ENCODE peak calls at places on chromosome 20, in four cellular contexts. One of them, this sample, is unnamed.

GRCh38 chr20:57619053-57619831 is 984 bp downstream of the ZBP1 start:
- DNase-seq in Panc1: no peak
- DNase-seq in pancreas: no peak
- DNase-seq in right lobe of liver: peak
- DNase-seq in this sample: no peak

GRCh38 chr20:37511605-37512275 is 9.3 kb upstream of the NNAT start:
- DNase-seq in Panc1: no peak
- DNase-seq in pancreas: no peak
- DNase-seq in right lobe of liver: no peak
- DNase-seq in this sample: no peak

GRCh38 chr20:62238569-62239277 is 402 bp downstream of the OSBPL2 start:
- DNase-seq in Panc1: no peak
- DNase-seq in pancreas: no peak
- DNase-seq in right lobe of liver: peak
- DNase-seq in this sample: no peak

GRCh38 chr20:24668791-24669190 is 199.4 kb downstream of the SYNDIG1 start:
- DNase-seq in Panc1: no peak
- DNase-seq in pancreas: no peak
- DNase-seq in right lobe of liver: no peak
- DNase-seq in this sample: peak

GRCh38 chr20:12573428-12573827 is 435.3 kb upstream of the SPTLC3 start:
- DNase-seq in Panc1: no peak
- DNase-seq in pancreas: no peak
- DNase-seq in right lobe of liver: no peak
- DNase-seq in this sample: no peak

GRCh38 chr20:57659789-57660509 is 39.7 kb upstream of the ZBP1 start:
- DNase-seq in Panc1: no peak
- DNase-seq in pancreas: peak
- DNase-seq in right lobe of liver: no peak
- DNase-seq in this sample: peak

GRCh38 chr20:5039255-5039657 is 37.9 kb upstream of the SLC23A2 start:
- DNase-seq in Panc1: no peak
- DNase-seq in pancreas: no peak
- DNase-seq in right lobe of liver: no peak
- DNase-seq in this sample: no peak

GRCh38 chr20:58850693-58851174 is at the start of gene GNAS-AS1:
- DNase-seq in Panc1: no peak
- DNase-seq in pancreas: peak
- DNase-seq in right lobe of liver: peak
- DNase-seq in this sample: peak

GRCh38 chr20:37913563-37914366 is 10.8 kb downstream of the VSTM2L start:
- DNase-seq in Panc1: no peak
- DNase-seq in pancreas: no peak
- DNase-seq in right lobe of liver: no peak
- DNase-seq in this sample: no peak

GRCh38 chr20:62740286-62741141 is 31.9 kb downstream of the NTSR1 start:
- DNase-seq in Panc1: peak
- DNase-seq in pancreas: peak
- DNase-seq in right lobe of liver: peak
- DNase-seq in this sample: peak

GRCh38 chr20:34943808-34944568 is 11.6 kb downstream of the GSS start:
- DNase-seq in Panc1: no peak
- DNase-seq in pancreas: no peak
- DNase-seq in right lobe of liver: no peak
- DNase-seq in this sample: no peak

GRCh38 chr20:41165001-41165882 is 27.9 kb downstream of the PLCG1 start:
- DNase-seq in Panc1: no peak
- DNase-seq in pancreas: peak
- DNase-seq in right lobe of liver: no peak
- DNase-seq in this sample: peak

GRCh38 chr20:15528386-15529111 is 1044.7 kb downstream of the KIF16B start:
- DNase-seq in Panc1: no peak
- DNase-seq in pancreas: no peak
- DNase-seq in right lobe of liver: no peak
- DNase-seq in this sample: no peak

GRCh38 chr20:8756410-8756809 is 312.5 kb upstream of the PLCB4 start:
- DNase-seq in Panc1: no peak
- DNase-seq in pancreas: no peak
- DNase-seq in right lobe of liver: no peak
- DNase-seq in this sample: no peak

GRCh38 chr20:5933802-5934436 is 16.4 kb downstream of the TRMT6 start:
- DNase-seq in Panc1: peak
- DNase-seq in pancreas: no peak
- DNase-seq in right lobe of liver: no peak
- DNase-seq in this sample: no peak

GRCh38 chr20:58816957-58817651 is 33.6 kb downstream of the GNAS-AS1 start:
- DNase-seq in Panc1: no peak
- DNase-seq in pancreas: no peak
- DNase-seq in right lobe of liver: no peak
- DNase-seq in this sample: no peak

GRCh38 chr20:35985789-35986188 is 17.4 kb downstream of the CNBD2 start:
- DNase-seq in Panc1: no peak
- DNase-seq in pancreas: no peak
- DNase-seq in right lobe of liver: no peak
- DNase-seq in this sample: no peak

GRCh38 chr20:14481863-14482262 is 144.5 kb upstream of the FLRT3 start:
- DNase-seq in Panc1: no peak
- DNase-seq in pancreas: no peak
- DNase-seq in right lobe of liver: no peak
- DNase-seq in this sample: no peak

GRCh38 chr20:18856873-18857272 is 43.3 kb downstream of the SCP2D1 start:
- DNase-seq in Panc1: no peak
- DNase-seq in pancreas: no peak
- DNase-seq in right lobe of liver: no peak
- DNase-seq in this sample: no peak

DNA sequence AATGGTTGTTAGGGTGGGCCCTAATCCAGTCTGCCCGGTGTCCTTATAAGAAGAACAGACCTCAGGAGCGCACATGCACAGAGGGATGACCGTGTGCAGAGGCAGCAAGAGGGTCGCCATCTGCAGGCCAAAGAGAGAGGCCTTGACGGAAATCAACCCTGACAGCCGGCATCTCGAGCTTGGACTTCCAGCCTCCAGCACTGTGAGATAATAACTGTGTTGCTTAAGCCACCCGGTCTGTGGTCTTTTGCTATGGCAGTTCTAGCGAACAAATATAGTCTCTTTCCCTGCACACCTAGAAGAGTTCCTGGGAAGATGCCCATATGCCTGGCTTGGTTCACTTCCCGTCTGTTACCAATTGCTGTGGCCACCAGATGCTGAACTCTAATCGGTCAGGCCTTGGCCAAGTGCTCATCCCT is 35.3 kb upstream of the PTGIS start:
- DNase-seq in Panc1: no peak
- DNase-seq in pancreas: no peak
- DNase-seq in right lobe of liver: no peak
- DNase-seq in this sample: no peak
- TF ChIP-seq CTCF in Panc1: peak
- TF ChIP-seq CTCF in pancreas: no peak
- TF ChIP-seq CTCF in right lobe of liver: peak
- TF ChIP-seq CTCF in this sample: peak

GRCh38 chr20:22303523-22303922 is 280.8 kb downstream of the FOXA2 start:
- DNase-seq in Panc1: no peak
- DNase-seq in pancreas: no peak
- DNase-seq in right lobe of liver: no peak
- DNase-seq in this sample: no peak
- TF ChIP-seq CTCF in Panc1: peak
- TF ChIP-seq CTCF in pancreas: no peak
- TF ChIP-seq CTCF in right lobe of liver: peak
- TF ChIP-seq CTCF in this sample: no peak

GRCh38 chr20:54726687-54727086 is 251.3 kb downstream of the DOK5 start:
- DNase-seq in Panc1: no peak
- DNase-seq in pancreas: no peak
- DNase-seq in right lobe of liver: no peak
- DNase-seq in this sample: no peak
- TF ChIP-seq CTCF in Panc1: peak
- TF ChIP-seq CTCF in pancreas: peak
- TF ChIP-seq CTCF in right lobe of liver: no peak
- TF ChIP-seq CTCF in this sample: no peak

DNA sequence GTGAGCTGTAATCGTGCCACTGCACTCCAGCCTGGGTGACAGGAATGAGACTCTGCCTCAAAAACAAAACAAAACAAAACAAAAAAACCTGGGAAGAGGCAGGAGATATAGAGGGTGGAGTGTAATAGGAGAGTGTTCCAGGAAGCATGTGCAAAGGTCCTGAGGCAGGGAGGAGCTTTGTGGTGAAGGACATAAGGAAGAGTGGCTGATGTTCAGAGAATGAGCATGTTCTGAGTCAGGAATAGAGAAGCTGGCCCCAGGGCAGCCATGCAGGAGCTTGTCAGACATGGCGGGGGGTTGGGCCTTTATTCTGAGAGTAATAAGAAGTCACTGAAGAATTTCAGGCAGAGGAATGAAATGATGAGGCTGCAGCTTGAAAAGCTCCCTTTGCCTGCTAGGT is 337.0 kb downstream of the CDH26 start:
- DNase-seq in Panc1: no peak
- DNase-seq in pancreas: no peak
- DNase-seq in right lobe of liver: no peak
- DNase-seq in this sample: no peak
- TF ChIP-seq CTCF in Panc1: no peak
- TF ChIP-seq CTCF in pancreas: no peak
- TF ChIP-seq CTCF in right lobe of liver: no peak
- TF ChIP-seq CTCF in this sample: no peak

GRCh38 chr20:51545515-51545914 is 3.0 kb upstream of the NFATC2 start:
- DNase-seq in Panc1: no peak
- DNase-seq in pancreas: no peak
- DNase-seq in right lobe of liver: no peak
- DNase-seq in this sample: no peak
- TF ChIP-seq CTCF in Panc1: no peak
- TF ChIP-seq CTCF in pancreas: no peak
- TF ChIP-seq CTCF in right lobe of liver: no peak
- TF ChIP-seq CTCF in this sample: no peak

GRCh38 chr20:32535953-32536823 is 48.9 kb downstream of the NOL4L start:
- DNase-seq in Panc1: no peak
- DNase-seq in pancreas: peak
- DNase-seq in right lobe of liver: peak
- DNase-seq in this sample: no peak
- TF ChIP-seq CTCF in Panc1: no peak
- TF ChIP-seq CTCF in pancreas: no peak
- TF ChIP-seq CTCF in right lobe of liver: no peak
- TF ChIP-seq CTCF in this sample: no peak

GRCh38 chr20:20630551-20630950 is 81.9 kb downstream of the RALGAPA2 start:
- DNase-seq in Panc1: no peak
- DNase-seq in pancreas: no peak
- DNase-seq in right lobe of liver: no peak
- DNase-seq in this sample: no peak

GRCh38 chr20:20624914-20625313 is 87.5 kb downstream of the RALGAPA2 start:
- DNase-seq in Panc1: no peak
- DNase-seq in pancreas: no peak
- DNase-seq in right lobe of liver: no peak
- DNase-seq in this sample: no peak

GRCh38 chr20:20632644-20633043 is 79.8 kb downstream of the RALGAPA2 start:
- DNase-seq in Panc1: no peak
- DNase-seq in pancreas: no peak
- DNase-seq in right lobe of liver: no peak
- DNase-seq in this sample: no peak

GRCh38 chr20:20627471-20627870 is 85.0 kb downstream of the RALGAPA2 start:
- DNase-seq in Panc1: no peak
- DNase-seq in pancreas: no peak
- DNase-seq in right lobe of liver: no peak
- DNase-seq in this sample: no peak

DNA sequence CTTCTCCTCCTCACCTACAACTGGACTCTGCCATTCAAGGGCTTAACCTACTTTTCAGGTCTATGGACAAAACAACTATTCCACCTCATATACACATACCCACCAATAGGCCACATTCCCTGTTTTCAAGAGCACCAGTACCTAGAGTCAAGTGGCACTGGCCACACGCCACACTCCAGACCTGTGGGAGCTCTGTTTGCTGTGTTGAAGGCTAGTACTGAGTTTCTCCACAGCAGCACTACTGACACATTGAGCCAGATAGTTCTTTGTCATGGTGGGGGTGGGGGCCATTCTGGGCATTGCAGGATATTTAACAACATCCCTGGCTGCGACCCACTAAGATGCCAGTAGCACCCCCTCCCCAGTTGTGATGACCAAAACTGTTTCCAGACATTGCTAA is 84.1 kb downstream of the RALGAPA2 start:
- DNase-seq in Panc1: no peak
- DNase-seq in pancreas: no peak
- DNase-seq in right lobe of liver: no peak
- DNase-seq in this sample: no peak
- TF ChIP-seq CTCF in Panc1: no peak
- TF ChIP-seq CTCF in pancreas: no peak
- TF ChIP-seq CTCF in right lobe of liver: no peak
- TF ChIP-seq CTCF in this sample: no peak